ENCODE peak calls at places on chromosomes 3 and 15, in seven cellular contexts. A is transverse colon, Z is psoas muscle, N is heart left ventricle, X is foreskin keratinocyte, V is body of pancreas, U is H9. P is an unnamed sample.
A peak's percentile ranks its signal among the peaks of the same experiment; 100 is the strongest.

GRCh38 chr3:150453353-150453752 is 45.3 kb downstream of the TSC22D2 start:
- DNase-seq in A (no peak), Z (no peak), N (no peak), X (no peak), V (no peak), U (no peak), P (no peak)

GRCh38 chr3:100634493-100635272 is 25.3 kb downstream of the ADGRG7 start:
- DNase-seq in A (peak; percentile 74), Z (no peak), N (no peak), X (peak; percentile 65), V (peak; percentile 72), U (no peak), P (peak; percentile 66)

GRCh38 chr15:95202569-95203349 is 971.4 kb downstream of the MCTP2 start:
- DNase-seq in A (no peak), Z (no peak), N (no peak), X (peak; percentile 72), V (no peak), U (no peak), P (no peak)

GRCh38 chr3:65928110-65928509 is 110.6 kb downstream of the MAGI1 start:
- DNase-seq in A (no peak), Z (no peak), N (no peak), X (no peak), V (peak; percentile 16), U (no peak), P (no peak)

GRCh38 chr3:142022381-142022780 is 127.0 kb downstream of the TFDP2 start:
- DNase-seq in A (no peak), Z (no peak), N (no peak), X (no peak), V (no peak), U (no peak), P (no peak)

GRCh38 chr3:186929676-186930075 is 650 bp upstream of the ST6GAL1 start:
- DNase-seq in A (no peak), Z (no peak), N (no peak), X (no peak), V (no peak), U (no peak), P (no peak)

GRCh38 chr3:62659660-62660059 is 215.6 kb downstream of the CADPS start:
- DNase-seq in A (no peak), Z (no peak), N (no peak), X (no peak), V (no peak), U (no peak), P (peak; percentile 64)

GRCh38 chr15:63587527-63587926 is 9.7 kb upstream of the FBXL22 start:
- DNase-seq in A (no peak), Z (no peak), N (no peak), X (no peak), V (no peak), U (no peak), P (no peak)

GRCh38 chr3:153173758-153174516 is 11.9 kb downstream of the RAP2B start:
- DNase-seq in A (no peak), Z (no peak), N (no peak), X (peak; percentile 70), V (no peak), U (peak; percentile 45), P (no peak)

GRCh38 chr15:70214266-70214665 is 116.5 kb upstream of the TLE3 start:
- DNase-seq in A (no peak), Z (no peak), N (no peak), X (no peak), V (no peak), U (peak; percentile 30), P (peak; percentile 66)

GRCh38 chr15:45660231-45660979 is 25.6 kb downstream of the SQOR start:
- DNase-seq in A (peak; percentile 48), Z (no peak), N (no peak), X (no peak), V (no peak), U (no peak), P (no peak)

GRCh38 chr3:141796436-141797166 is 33.4 kb downstream of the GRK7 start:
- DNase-seq in A (peak; percentile 47), Z (no peak), N (no peak), X (no peak), V (peak; percentile 47), U (no peak), P (no peak)

GRCh38 chr15:66567897-66568296 is 2.1 kb upstream of the LCTL start:
- DNase-seq in A (no peak), Z (no peak), N (no peak), X (no peak), V (no peak), U (no peak), P (no peak)

GRCh38 chr3:59884409-59884808 is 834.6 kb upstream of the CFAP20DC start:
- DNase-seq in A (no peak), Z (no peak), N (no peak), X (no peak), V (peak; percentile 6), U (no peak), P (no peak)

GRCh38 chr3:170055209-170055608 is 17.4 kb downstream of the GPR160 start:
- DNase-seq in A (no peak), Z (no peak), N (no peak), X (peak; percentile 64), V (no peak), U (no peak), P (peak; percentile 61)

GRCh38 chr3:57227930-57228733 is 603 bp downstream of the APPL1 start:
- DNase-seq in A (peak; percentile 54), Z (peak; percentile 53), N (peak; percentile 41), X (peak; percentile 56), V (peak; percentile 43), U (peak; percentile 33), P (peak; percentile 79)

GRCh38 chr15:62459875-62460274 is 294.8 kb upstream of the C2CD4B start:
- DNase-seq in A (no peak), Z (no peak), N (no peak), X (no peak), V (no peak), U (no peak), P (no peak)

GRCh38 chr3:169764164-169764452 is 752 bp downstream of the TERC start:
- DNase-seq in A (no peak), Z (no peak), N (no peak), X (peak; percentile 36), V (peak; percentile 64), U (no peak), P (peak; percentile 88)

GRCh38 chr3:41251593-41251992 is 52.3 kb downstream of the CTNNB1 start:
- DNase-seq in A (no peak), Z (no peak), N (no peak), X (no peak), V (no peak), U (no peak), P (no peak)

GRCh38 chr3:131453536-131453935 is 49.2 kb downstream of the MRPL3 start:
- DNase-seq in A (no peak), Z (no peak), N (no peak), X (no peak), V (no peak), U (no peak), P (no peak)

DNA sequence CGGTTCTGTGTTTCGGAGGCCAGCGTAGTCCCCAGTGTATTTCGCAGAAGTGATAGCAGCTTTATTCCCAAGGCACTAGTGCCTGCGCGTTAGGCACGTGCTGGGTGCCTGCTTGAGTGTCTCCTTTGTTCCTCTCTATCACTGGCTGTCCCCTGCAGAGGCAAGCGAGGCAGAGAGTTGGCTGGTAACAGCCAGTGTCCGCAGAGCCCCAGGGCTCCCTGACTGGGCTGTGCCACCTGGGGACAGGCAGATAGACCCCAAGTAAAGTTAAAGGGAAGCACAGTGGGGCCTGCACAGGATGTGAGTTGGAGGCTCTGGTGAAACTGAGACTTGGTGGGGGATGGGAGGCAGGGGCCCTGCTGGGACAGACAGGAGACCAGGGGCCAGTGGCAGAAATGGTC is 50.7 kb downstream of the APBA2 start:
- DNase-seq in A (no peak), Z (no peak), N (no peak), X (no peak), V (no peak), U (no peak), P (no peak)
- H3K27me3 ChIP-seq in A (no peaks in the 10 kb centered on the region), Z (no peaks in the 10 kb centered on the region), N (no peaks in the 10 kb centered on the region), X (no peaks in the 10 kb centered on the region), V (no peaks in the 10 kb centered on the region), U (no peaks in the 10 kb centered on the region), P (no peaks in the 10 kb centered on the region)

GRCh38 chr15:90091156-90091931 is 10.9 kb downstream of the IDH2 start:
- DNase-seq in A (no peak), Z (no peak), N (no peak), X (no peak), V (no peak), U (no peak), P (no peak)

GRCh38 chr15:90099868-90100854 is 2.1 kb downstream of the IDH2 start:
- DNase-seq in A (peak; percentile 64), Z (peak; percentile 54), N (no peak), X (peak; percentile 28), V (peak; percentile 86), U (no peak), P (peak; percentile 62)

GRCh38 chr15:90097475-90097874 is 4.8 kb downstream of the IDH2 start:
- DNase-seq in A (peak; percentile 44), Z (no peak), N (no peak), X (no peak), V (no peak), U (no peak), P (peak; percentile 92)

GRCh38 chr15:90099072-90099867 is 3.0 kb downstream of the IDH2 start:
- DNase-seq in A (peak; percentile 48), Z (no peak), N (no peak), X (no peak), V (no peak), U (no peak), P (peak; percentile 57)

DNA sequence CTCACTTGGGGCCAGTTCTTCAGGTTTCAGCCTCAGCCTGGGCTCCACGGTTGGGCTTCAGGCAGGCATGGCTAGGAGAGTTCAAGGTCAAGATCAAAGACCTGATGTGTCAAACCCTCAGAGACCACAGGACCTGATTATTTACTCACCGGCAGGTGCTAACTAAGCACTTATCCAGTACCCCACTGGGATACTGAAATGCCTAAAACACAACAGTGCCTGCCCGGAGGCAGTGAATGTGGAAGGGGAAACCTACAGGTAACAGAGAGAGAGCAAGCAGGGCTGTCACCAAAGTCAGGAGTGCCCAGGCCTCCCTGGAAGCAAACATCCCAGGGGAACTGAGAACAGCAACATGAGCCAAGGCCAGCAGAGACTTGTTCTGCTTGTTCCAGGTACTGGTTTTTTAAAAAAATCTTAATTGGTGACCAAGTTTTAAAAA is 6.7 kb downstream of the IDH2 start:
- DNase-seq in A (no peak), Z (no peak), N (no peak), X (peak; percentile 9), V (peak; percentile 90), U (peak; percentile 48), P (no peak)
- H3K4me1 ChIP-seq in A (peaks cover 13% of the 10 kb centered on the region), Z (peaks cover 54% of the 10 kb centered on the region), N (peaks cover 5% of the 10 kb centered on the region), X (peaks cover 8% of the 10 kb centered on the region), V (peaks cover 90% of the 10 kb centered on the region), U (no peaks in the 10 kb centered on the region), P (peaks cover 56% of the 10 kb centered on the region)

DNA sequence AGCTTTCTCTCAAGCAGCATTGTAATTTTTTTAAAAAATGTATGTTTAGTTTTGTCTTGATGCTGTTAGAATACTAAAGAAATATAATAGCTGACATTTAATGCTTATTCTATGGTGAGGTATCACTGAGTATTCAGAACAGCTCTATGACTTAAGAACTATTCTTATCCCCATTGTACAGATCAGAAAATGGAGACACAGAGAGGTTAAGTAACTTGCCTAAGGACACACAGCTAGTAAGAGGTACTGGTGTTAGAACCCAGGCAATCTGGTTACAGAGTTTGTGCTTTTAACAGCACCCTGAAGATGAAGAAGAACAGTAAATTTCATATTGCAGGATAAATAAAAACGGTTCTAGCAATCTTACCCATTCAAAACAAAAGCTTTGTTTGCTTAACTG is 15.5 kb downstream of the PLA2G4D start:
- DNase-seq in A (no peak), Z (no peak), N (no peak), X (no peak), V (no peak), U (no peak), P (no peak)
- H3K27me3 ChIP-seq in A (no peaks in the 10 kb centered on the region), Z (no peaks in the 10 kb centered on the region), N (peaks cover 14% of the 10 kb centered on the region), X (no peaks in the 10 kb centered on the region), V (no peaks in the 10 kb centered on the region), U (no peaks in the 10 kb centered on the region), P (no peaks in the 10 kb centered on the region)

GRCh38 chr15:74845581-74845980 is 2.6 kb upstream of the ULK3 start:
- DNase-seq in A (no peak), Z (no peak), N (no peak), X (no peak), V (no peak), U (no peak), P (no peak)
- H3K4me1 ChIP-seq in A (peaks cover 19% of the 10 kb centered on the region), Z (peaks cover 19% of the 10 kb centered on the region), N (no peaks in the 10 kb centered on the region), X (peaks cover 6% of the 10 kb centered on the region), V (peaks cover 21% of the 10 kb centered on the region), U (no peaks in the 10 kb centered on the region), P (peaks cover 45% of the 10 kb centered on the region)